ENCODE peak calls at places on chromosomes 4 and X, in four cellular contexts. D, K, A and H are unnamed samples.

GRCh38 chr4:102610476-102610875 is 109.3 kb downstream of the NFKB1 start:
- DNase-seq in A (no peak), K (no peak), D (no peak), H (no peak)

GRCh38 chrX:71143508-71143907 is 1.1 kb upstream of the NLGN3 start:
- DNase-seq in A (no peak), D (no peak), K (no peak), H (no peak)

GRCh38 chr4:94532016-94532789 is 80.5 kb downstream of the PDLIM5 start:
- DNase-seq in A (peak), K (peak), D (no peak), H (no peak)

GRCh38 chr4:8705161-8706145 is 112.9 kb downstream of the CPZ start:
- DNase-seq in A (no peak), D (no peak), K (no peak), H (no peak)

GRCh38 chrX:135988245-135988644 is 3.0 kb downstream of the SLC9A6 start:
- DNase-seq in D (no peak), K (no peak), A (no peak), H (no peak)

GRCh38 chrX:750812-751211 is 120.2 kb downstream of the SHOX start:
- DNase-seq in K (no peak), A (no peak), D (no peak), H (no peak)

GRCh38 chrX:18042776-18043175 is 177.9 kb downstream of the BEND2 start:
- DNase-seq in K (no peak), D (no peak), A (no peak), H (no peak)

GRCh38 chr4:57989430-57989829 is 879.2 kb upstream of the IGFBP7 start:
- DNase-seq in A (no peak), D (no peak), K (no peak), H (no peak)

GRCh38 chr4:186699298-186699697 is 24.4 kb downstream of the FAT1 start:
- DNase-seq in D (peak), A (no peak), K (no peak), H (no peak)

GRCh38 chrX:128807367-128807766 is 715.9 kb downstream of the SMARCA1 start:
- DNase-seq in K (no peak), A (no peak), D (no peak), H (no peak)

GRCh38 chr4:74158561-74159396 is 861 bp downstream of the MTHFD2L start:
- DNase-seq in K (no peak), D (no peak), A (no peak), H (no peak)

GRCh38 chrX:20063716-20064351 is 52.9 kb downstream of the MAP7D2 start:
- DNase-seq in D (no peak), K (peak), A (no peak), H (no peak)

GRCh38 chr4:2887343-2887742 is 43.7 kb downstream of the ADD1 start:
- DNase-seq in D (no peak), A (no peak), K (no peak), H (no peak)

GRCh38 chr4:2843909-2844584 is 403 bp downstream of the ADD1 start:
- DNase-seq in K (peak), D (no peak), A (no peak), H (no peak)

GRCh38 chr4:139962130-139962684 is 191.8 kb downstream of the MAML3 start:
- DNase-seq in A (no peak), D (no peak), K (no peak), H (no peak)

GRCh38 chr4:10747186-10747585 is 62.6 kb upstream of the CLNK start:
- DNase-seq in K (no peak), A (no peak), D (no peak), H (no peak)

GRCh38 chrX:47530054-47530453 is 31.0 kb upstream of the ARAF start:
- DNase-seq in A (no peak), K (no peak), D (no peak), H (no peak)

GRCh38 chr4:75432683-75433082 is 81.5 kb downstream of the RCHY1 start:
- DNase-seq in A (peak), K (peak), D (peak), H (peak)

GRCh38 chrX:110212299-110212698 is 105.6 kb downstream of the AMMECR1 start:
- DNase-seq in D (no peak), K (no peak), A (no peak), H (no peak)

GRCh38 chr4:89929425-89930272 is 35.0 kb downstream of the MMRN1 start:
- DNase-seq in K (no peak), A (no peak), D (no peak), H (no peak)

GRCh38 chrX:153901753-153902140 is 2.7 kb upstream of the AVPR2 start:
- DNase-seq in D (no peak), A (no peak), K (no peak), H (no peak)

GRCh38 chr4:165079476-165079875 is 25.8 kb downstream of the TRIM75 start:
- DNase-seq in A (no peak), K (peak), D (no peak), H (no peak)

GRCh38 chrX:153609917-153610833 is 11.2 kb upstream of the CCNQ start:
- DNase-seq in D (peak), K (peak), A (peak), H (no peak)

GRCh38 chr4:141169391-141169790 is 36.1 kb upstream of the RNF150 start:
- DNase-seq in K (no peak), D (no peak), A (no peak), H (no peak)

GRCh38 chr4:181569553-181569952 is 673.6 kb upstream of the TENM3 start:
- DNase-seq in K (peak), A (peak), D (peak), H (peak)

GRCh38 chrX:2385224-2385623 is 115.6 kb downstream of the DHRSX start:
- DNase-seq in K (no peak), A (peak), D (no peak), H (no peak)

GRCh38 chr4:55355555-55355954 is 9.5 kb downstream of the SRD5A3 start:
- DNase-seq in A (no peak), K (no peak), D (no peak), H (no peak)

GRCh38 chr4:29861307-29861706 is 858.9 kb upstream of the PCDH7 start:
- DNase-seq in A (peak), K (no peak), D (no peak), H (no peak)

GRCh38 chr4:151031831-151032605 is 16.9 kb upstream of the LRBA start:
- DNase-seq in A (no peak), D (no peak), K (peak), H (no peak)

GRCh38 chrX:129523076-129524055 is at the start of gene SMARCA1:
- DNase-seq in K (peak), D (peak), A (peak), H (no peak)

GRCh38 chr4:42513748-42514490 is 116.6 kb downstream of the SHISA3 start:
- DNase-seq in D (no peak), A (no peak), K (no peak), H (no peak)

GRCh38 chrX:47579537-47579936 is 2.7 kb upstream of the TIMP1 start:
- DNase-seq in A (no peak), D (no peak), K (no peak), H (no peak)

GRCh38 chr4:173413043-173413442 is 14.1 kb upstream of the SCRG1 start:
- DNase-seq in D (no peak), K (no peak), A (no peak), H (no peak)

GRCh38 chr4:158133551-158133950 is 39.3 kb downstream of the GASK1B start:
- DNase-seq in A (no peak), D (no peak), K (no peak), H (no peak)

GRCh38 chr4:56463711-56464110 is 3.7 kb upstream of the SRP72 start:
- DNase-seq in D (no peak), A (no peak), K (no peak), H (no peak)

GRCh38 chr4:70754470-70754869 is 32.7 kb downstream of the RUFY3 start:
- DNase-seq in K (no peak), D (no peak), A (no peak), H (no peak)

GRCh38 chr4:168630445-168631187 is 133.8 kb downstream of the PALLD start:
- DNase-seq in A (no peak), K (no peak), D (no peak), H (peak)

GRCh38 chr4:2384245-2384644 is 34.2 kb downstream of the ZFYVE28 start:
- DNase-seq in A (no peak), K (no peak), D (no peak), H (no peak)

GRCh38 chr4:77538144-77538543 is 67.5 kb upstream of the CXCL13 start:
- DNase-seq in D (no peak), A (peak), K (no peak), H (no peak)

GRCh38 chr4:167221074-167221473 is 13.2 kb downstream of the SPOCK3 start:
- DNase-seq in A (no peak), K (no peak), D (no peak), H (no peak)

DNA sequence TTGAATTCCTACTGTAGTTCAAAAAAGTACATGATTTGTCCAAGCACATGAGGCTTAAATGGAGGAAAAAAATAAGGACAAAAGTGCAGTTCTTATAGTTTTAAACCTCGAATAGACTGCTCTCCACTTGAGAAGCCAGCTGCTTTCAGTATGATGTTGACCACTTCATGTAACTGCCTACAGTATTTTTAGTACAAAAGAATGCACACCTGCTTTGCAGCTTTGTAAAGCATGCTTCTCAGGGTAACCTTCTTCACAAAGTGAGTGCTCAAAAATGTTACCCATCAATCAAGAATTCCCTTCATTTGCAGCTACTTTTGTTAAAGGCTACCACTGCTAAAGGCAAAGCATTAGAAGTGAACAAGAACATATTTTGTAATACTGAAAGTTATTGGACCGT is 83.4 kb upstream of the FAM47B start:
- DNase-seq in K (no peak), D (no peak), A (no peak), H (no peak)
- TF ChIP-seq TCF7L2 in K (no peak), D (no peak), A (no peak), H (no peak)

DNA sequence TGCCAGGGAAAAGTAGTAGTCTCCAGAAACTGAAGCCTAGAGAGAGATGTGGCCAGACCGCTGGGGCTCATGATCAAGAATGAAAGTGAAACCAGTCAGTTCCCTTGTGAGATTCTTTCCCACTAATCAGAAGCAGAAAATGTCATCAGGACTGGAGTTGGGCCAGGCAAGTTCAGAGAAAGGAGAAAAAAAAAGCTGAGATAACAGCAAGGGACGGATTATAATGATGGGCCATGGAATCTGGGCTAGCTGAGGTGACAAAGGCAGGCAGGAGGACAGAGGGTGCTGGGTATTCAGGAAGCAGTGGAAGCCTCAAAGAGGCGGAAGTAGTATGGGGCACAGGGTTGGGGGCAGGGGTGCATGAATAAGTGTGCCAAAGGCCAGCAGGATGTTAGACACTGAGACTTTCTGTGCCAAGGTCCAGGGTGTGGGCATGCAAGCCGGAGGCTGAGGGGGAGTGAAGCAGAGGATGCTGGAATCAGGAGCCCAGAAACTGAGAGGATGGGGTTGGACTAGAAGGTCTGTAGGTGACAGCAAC is 2.5 kb downstream of the CXorf38 start:
- DNase-seq in K (peak), A (no peak), D (peak), H (no peak)
- TF ChIP-seq TCF7L2 in K (no peak), A (no peak), D (no peak), H (no peak)

DNA sequence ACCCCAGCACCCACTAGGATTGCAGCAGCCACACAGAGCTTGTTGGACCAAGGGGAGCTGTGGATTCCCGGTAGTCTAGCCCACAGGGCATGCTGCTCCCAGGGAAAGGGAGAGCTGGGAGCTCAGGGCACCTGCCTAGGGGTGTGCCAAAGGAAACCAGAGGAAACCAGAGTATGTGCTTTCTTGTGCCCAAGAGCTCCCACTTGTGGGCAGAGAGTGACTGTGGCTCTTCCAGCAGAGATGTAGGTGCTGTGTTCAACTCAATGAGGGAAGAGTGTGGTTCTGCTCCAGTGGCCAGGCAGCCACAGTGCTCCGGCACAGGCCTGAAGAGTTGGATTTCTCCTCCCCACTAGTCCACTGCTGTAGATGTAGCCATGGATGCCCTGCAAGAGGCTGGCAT is 1050.0 kb upstream of the INTU start:
- DNase-seq in A (no peak), D (no peak), K (no peak), H (no peak)
- TF ChIP-seq TCF7L2 in A (no peak), D (no peak), K (no peak), H (no peak)

GRCh38 chrX:114097411-114097810 is 486.5 kb upstream of the HTR2C start:
- DNase-seq in A (no peak), K (no peak), D (no peak), H (no peak)

GRCh38 chrX:114095789-114096188 is 488.1 kb upstream of the HTR2C start:
- DNase-seq in D (no peak), K (no peak), A (no peak), H (no peak)

DNA sequence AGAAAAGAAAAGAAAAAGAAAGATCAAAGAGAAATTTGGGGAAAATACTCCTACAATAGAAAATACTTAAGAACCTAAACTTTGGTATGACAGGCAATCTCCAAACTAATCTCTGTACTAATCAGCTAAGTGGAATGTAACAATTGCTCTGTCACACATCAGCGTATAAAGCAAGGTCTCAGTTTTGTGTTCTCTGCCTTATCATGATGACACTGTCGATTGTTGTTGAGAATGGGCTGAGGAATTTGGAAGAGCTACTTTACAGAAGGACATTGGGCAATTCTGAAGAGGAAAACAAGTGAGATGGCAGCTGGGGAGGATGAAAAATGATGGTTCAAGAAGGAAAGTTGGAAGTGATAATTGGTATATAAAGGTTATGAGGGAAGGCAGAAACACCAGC is 486.0 kb upstream of the HTR2C start:
- DNase-seq in A (no peak), K (no peak), D (no peak), H (no peak)
- TF ChIP-seq TCF7L2 in A (no peak), K (no peak), D (no peak), H (no peak)

GRCh38 chrX:123959281-123960063 is 2.0 kb upstream of the STAG2 start:
- DNase-seq in A (no peak), K (peak), D (no peak), H (no peak)
- TF ChIP-seq TCF7L2 in A (no peak), K (no peak), D (no peak), H (no peak)